ENCODE peak calls at places on chromosomes 16 and 17, in eight cellular contexts. H, U, J, R, L, A, W and O are unnamed samples.

GRCh38 chr17:73165616-73166404 is 1.0 kb downstream of the SSTR2 start:
- DNase-seq in R (no peak), H (no peak), W (peak; percentile 11), U (no peak), J (no peak), A (no peak), L (peak; percentile 55), O (no peak)

GRCh38 chr16:30075503-30076275 is at the start of gene PPP4C:
- DNase-seq in W (peak; percentile 89), U (peak; percentile 89), R (peak; percentile 90), J (no peak), A (peak; percentile 95), H (peak; percentile 82), L (peak; percentile 91), O (peak; percentile 75)

GRCh38 chr17:57315061-57315851 is 58.9 kb downstream of the MSI2 start:
- DNase-seq in J (no peak), L (no peak), H (no peak), U (no peak), W (no peak), R (no peak), A (no peak), O (no peak)

GRCh38 chr17:41492771-41493170 is 3.1 kb upstream of the KRT36 start:
- DNase-seq in R (no peak), A (no peak), J (peak; percentile 22), L (no peak), W (peak; percentile 57), H (peak; percentile 44), U (no peak), O (no peak)

GRCh38 chr16:50741808-50742520 is at the start of gene CYLD:
- DNase-seq in U (peak; percentile 100), L (peak; percentile 99), W (peak; percentile 99), H (peak; percentile 97), A (peak; percentile 100), J (peak; percentile 100), R (peak; percentile 99), O (peak; percentile 99)

GRCh38 chr16:86974120-86974519 is 343.1 kb downstream of the C16orf95 start:
- DNase-seq in R (no peak), J (peak; percentile 58), L (no peak), H (no peak), U (no peak), A (no peak), W (no peak), O (no peak)

GRCh38 chr17:1153795-1154546 is 25.8 kb downstream of the ABR start:
- DNase-seq in U (peak; percentile 69), J (no peak), H (no peak), L (peak; percentile 82), R (no peak), A (no peak), W (peak; percentile 84), O (peak; percentile 20)

GRCh38 chr17:49076575-49077384 is 55.8 kb upstream of the B4GALNT2 start:
- DNase-seq in H (no peak), R (no peak), L (no peak), U (no peak), J (no peak), A (no peak), W (peak; percentile 80), O (no peak)

GRCh38 chr16:4115209-4115940 is 867 bp downstream of the ADCY9 start:
- DNase-seq in J (no peak), U (peak; percentile 61), H (peak; percentile 17), W (peak; percentile 70), R (no peak), L (peak; percentile 71), A (peak; percentile 52), O (peak; percentile 25)

GRCh38 chr17:59607817-59608403 is 11.8 kb upstream of the CLTC start:
- DNase-seq in U (no peak), R (peak; percentile 22), W (no peak), J (no peak), H (no peak), L (peak; percentile 59), A (peak; percentile 6), O (no peak)

GRCh38 chr17:68953340-68953997 is 1.7 kb downstream of the ABCA8 start:
- DNase-seq in J (no peak), A (no peak), U (no peak), R (no peak), W (no peak), L (no peak), H (no peak), O (no peak)

GRCh38 chr16:79847569-79847968 is 247.0 kb upstream of the MAF start:
- DNase-seq in W (no peak), J (no peak), L (no peak), H (no peak), R (no peak), U (no peak), A (no peak), O (peak; percentile 74)

GRCh38 chr17:45279898-45280297 is 18.0 kb upstream of the SPATA32 start:
- DNase-seq in U (no peak), R (no peak), J (no peak), H (no peak), A (no peak), L (no peak), W (no peak), O (no peak)

GRCh38 chr16:14436410-14436955 is 193.6 kb downstream of the PARN start:
- DNase-seq in R (no peak), J (no peak), U (no peak), H (no peak), A (no peak), L (no peak), W (no peak), O (no peak)

GRCh38 chr16:15907863-15908478 is 19.6 kb upstream of the CEP20 start:
- DNase-seq in R (peak; percentile 98), L (peak; percentile 95), J (peak; percentile 35), H (peak; percentile 78), A (peak; percentile 57), U (peak; percentile 47), W (no peak), O (no peak)

GRCh38 chr17:74450231-74450630 is 16.2 kb upstream of the CD300A start:
- DNase-seq in R (no peak), U (no peak), A (no peak), H (no peak), L (no peak), J (no peak), W (no peak), O (no peak)

GRCh38 chr17:71071837-71072236 is 902.5 kb downstream of the KCNJ2 start:
- DNase-seq in J (no peak), L (no peak), W (peak; percentile 99), U (peak; percentile 24), A (no peak), R (no peak), H (no peak), O (peak; percentile 91)

GRCh38 chr17:48262982-48263586 is 155.5 kb downstream of the SNX11 start:
- DNase-seq in J (no peak), L (no peak), R (peak; percentile 33), U (no peak), A (no peak), H (no peak), W (peak; percentile 49), O (no peak)

GRCh38 chr16:17460890-17461289 is 9.9 kb downstream of the XYLT1 start:
- DNase-seq in W (no peak), R (peak; percentile 36), L (no peak), U (no peak), J (no peak), H (peak; percentile 86), A (no peak), O (no peak)

GRCh38 chr16:49592507-49593422 is 219.2 kb downstream of the C16orf78 start:
- DNase-seq in H (peak; percentile 38), L (peak; percentile 72), R (peak; percentile 61), J (no peak), A (peak; percentile 21), U (no peak), W (peak; percentile 30), O (no peak)

GRCh38 chr16:47774661-47775060 is 313.5 kb downstream of the PHKB start:
- DNase-seq in W (peak; percentile 61), R (no peak), H (no peak), J (no peak), L (peak; percentile 69), U (no peak), A (no peak), O (peak; percentile 34)

GRCh38 chr17:61248399-61248798 is 151.2 kb upstream of the TBX2 start:
- DNase-seq in W (no peak), L (no peak), J (no peak), H (no peak), U (no peak), A (no peak), R (no peak), O (no peak)

GRCh38 chr16:19245326-19245925 is 40.1 kb upstream of the CLEC19A start:
- DNase-seq in H (no peak), J (no peak), L (no peak), U (no peak), R (no peak), A (no peak), W (no peak), O (no peak)

GRCh38 chr17:81418710-81419332 is 23.6 kb downstream of the BAHCC1 start:
- DNase-seq in H (no peak), R (no peak), U (no peak), W (peak; percentile 53), A (no peak), J (no peak), L (no peak), O (peak; percentile 82)

GRCh38 chr16:56265746-56266145 is 74.5 kb downstream of the GNAO1 start:
- DNase-seq in H (no peak), R (no peak), W (no peak), A (no peak), U (no peak), J (no peak), L (no peak), O (no peak)

GRCh38 chr16:70760221-70760620 is 40.7 kb downstream of the VAC14 start:
- DNase-seq in J (no peak), U (no peak), A (no peak), R (no peak), W (no peak), H (no peak), L (no peak), O (no peak)

GRCh38 chr16:22358000-22358399 is 16.4 kb downstream of the CDR2 start:
- DNase-seq in U (no peak), H (no peak), J (no peak), A (no peak), W (no peak), L (no peak), R (peak; percentile 33), O (no peak)

GRCh38 chr17:14470417-14470816 is 169.5 kb downstream of the HS3ST3B1 start:
- DNase-seq in A (no peak), J (no peak), R (no peak), U (no peak), H (no peak), L (no peak), W (no peak), O (no peak)

GRCh38 chr17:7083592-7083991 is 3.5 kb upstream of the CLEC10A start:
- DNase-seq in A (no peak), L (no peak), H (no peak), J (no peak), W (no peak), R (no peak), U (no peak), O (peak; percentile 19)